ENCODE peak calls at places on chromosomes 7 and 10, in four cellular contexts. One of them, this sample, is unnamed. For H3K4me1, the result is how much of the 10 kb centered on the place peaks cover.

GRCh38 chr10:110947061-110947595 is 27.7 kb downstream of the SHOC2 start:
- DNase-seq in H1: no peak
- DNase-seq in GM12878: no peak
- DNase-seq in HepG2: no peak
- DNase-seq in this sample: no peak

GRCh38 chr7:128783143-128783799 is 7.7 kb upstream of the OPN1SW start:
- DNase-seq in H1: peak
- DNase-seq in GM12878: no peak
- DNase-seq in HepG2: peak
- DNase-seq in this sample: no peak

GRCh38 chr7:136654406-136654805 is 214.0 kb upstream of the CHRM2 start:
- DNase-seq in H1: no peak
- DNase-seq in GM12878: no peak
- DNase-seq in HepG2: no peak
- DNase-seq in this sample: no peak

GRCh38 chr7:132250480-132251326 is 325.6 kb downstream of the PLXNA4 start:
- DNase-seq in H1: no peak
- DNase-seq in GM12878: no peak
- DNase-seq in HepG2: peak
- DNase-seq in this sample: no peak

GRCh38 chr7:123198668-123199652 is 809 bp downstream of the SLC13A1 start:
- DNase-seq in H1: no peak
- DNase-seq in GM12878: no peak
- DNase-seq in HepG2: no peak
- DNase-seq in this sample: no peak

GRCh38 chr7:16918288-16918895 is 36.6 kb upstream of the AGR3 start:
- DNase-seq in H1: no peak
- DNase-seq in GM12878: no peak
- DNase-seq in HepG2: peak
- DNase-seq in this sample: peak

GRCh38 chr10:26367771-26368170 is 70.4 kb upstream of the APBB1IP start:
- DNase-seq in H1: no peak
- DNase-seq in GM12878: no peak
- DNase-seq in HepG2: peak
- DNase-seq in this sample: peak

GRCh38 chr7:84783161-84783803 is 403.6 kb downstream of the SEMA3D start:
- DNase-seq in H1: no peak
- DNase-seq in GM12878: no peak
- DNase-seq in HepG2: no peak
- DNase-seq in this sample: no peak

GRCh38 chr10:124378817-124379510 is 39.8 kb downstream of the OAT start:
- DNase-seq in H1: no peak
- DNase-seq in GM12878: no peak
- DNase-seq in HepG2: no peak
- DNase-seq in this sample: no peak
- H3K4me1 ChIP-seq in H1: under half
- H3K4me1 ChIP-seq in GM12878: under half
- H3K4me1 ChIP-seq in HepG2: under half
- H3K4me1 ChIP-seq in this sample: under half

DNA sequence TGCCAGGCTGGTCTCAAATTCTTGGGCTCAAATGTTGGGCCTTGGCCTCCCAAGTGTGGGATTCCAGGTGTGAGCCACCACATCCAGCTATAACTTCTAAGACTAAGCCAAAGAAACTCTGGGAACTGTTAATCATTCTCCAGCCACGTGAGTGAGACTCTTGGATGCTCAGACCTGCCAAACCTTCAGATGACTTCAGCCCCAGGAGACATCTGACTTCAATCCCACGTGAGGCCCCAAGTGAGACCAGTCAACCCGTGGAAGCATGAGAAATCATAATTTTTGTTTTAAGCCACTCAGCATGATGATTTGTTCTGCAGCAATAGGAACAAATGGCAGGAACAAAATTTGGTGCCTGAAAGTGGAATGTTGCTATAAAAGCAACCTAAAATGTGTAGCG is 4.3 kb upstream of the PCBD1 start:
- DNase-seq in H1: no peak
- DNase-seq in GM12878: no peak
- DNase-seq in HepG2: no peak
- DNase-seq in this sample: no peak
- TF ChIP-seq SUZ12 in H1: no peak
- TF ChIP-seq SUZ12 in GM12878: no peak
- TF ChIP-seq SUZ12 in HepG2: no peak
- TF ChIP-seq SUZ12 in this sample: no peak

DNA sequence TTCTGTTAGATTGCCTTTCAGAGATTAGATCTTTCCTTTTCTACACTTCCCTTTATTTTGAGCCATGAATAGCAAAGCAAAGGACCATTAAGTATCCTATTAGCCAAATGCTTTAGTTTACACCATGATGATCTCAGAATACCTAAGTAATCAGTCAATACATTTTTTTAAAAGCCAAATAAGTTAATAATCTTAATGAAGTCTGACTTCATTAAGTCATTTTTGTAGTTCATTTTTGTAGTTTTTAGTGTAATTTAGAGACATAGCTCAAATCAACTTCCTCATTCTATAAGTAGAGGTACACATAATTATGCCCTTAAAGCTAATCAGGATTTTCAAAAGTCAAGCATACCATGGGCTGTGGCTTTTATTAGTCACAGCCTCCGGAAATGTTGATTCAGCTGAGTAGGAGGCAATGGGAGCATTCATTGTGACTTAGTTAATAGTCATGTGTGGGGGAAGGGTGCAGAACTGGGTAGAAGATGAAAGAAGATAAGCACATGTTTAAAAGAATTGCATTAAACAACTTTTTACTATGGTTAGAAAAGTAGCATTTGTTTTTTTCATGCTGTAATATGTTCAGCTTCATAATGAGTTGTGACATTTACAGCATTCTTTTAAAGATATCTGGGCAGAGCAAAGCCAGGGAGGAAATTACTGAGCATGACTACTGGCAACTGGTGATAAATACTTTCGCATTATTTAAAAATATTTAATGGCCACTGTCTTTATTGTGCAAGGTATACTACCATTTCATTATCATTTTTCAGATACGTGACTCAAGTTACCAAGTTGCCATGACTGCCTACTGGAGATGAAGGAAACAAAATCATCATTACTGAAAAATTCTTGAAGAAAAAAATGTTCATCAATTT is 57.3 kb upstream of the CCDC71L start:
- DNase-seq in H1: no peak
- DNase-seq in GM12878: peak
- DNase-seq in HepG2: peak
- DNase-seq in this sample: peak
- TF ChIP-seq YY1 in H1: no peak
- TF ChIP-seq YY1 in GM12878: no peak
- TF ChIP-seq YY1 in HepG2: no peak
- TF ChIP-seq YY1 in this sample: no peak

GRCh38 chr10:96579133-96579532 is 7.7 kb downstream of the TM9SF3 start:
- DNase-seq in H1: no peak
- DNase-seq in GM12878: no peak
- DNase-seq in HepG2: no peak
- DNase-seq in this sample: no peak
- H3K4me1 ChIP-seq in H1: under half
- H3K4me1 ChIP-seq in GM12878: under half
- H3K4me1 ChIP-seq in HepG2: half or more
- H3K4me1 ChIP-seq in this sample: under half

GRCh38 chr7:83546586-83546985 is 102.4 kb downstream of the SEMA3E start:
- DNase-seq in H1: no peak
- DNase-seq in GM12878: no peak
- DNase-seq in HepG2: no peak
- DNase-seq in this sample: no peak
- TF ChIP-seq SUZ12 in H1: no peak
- TF ChIP-seq SUZ12 in GM12878: no peak
- TF ChIP-seq SUZ12 in HepG2: no peak
- TF ChIP-seq SUZ12 in this sample: no peak